ENCODE peak calls at places on chromosome 17, in six cellular contexts. Q is H1, X is HepG2, P is K562, J is HCT116, K is GM12878. N is an unnamed sample.

GRCh38 chr17:65278050-65278819 is 141.1 kb downstream of the RGS9 start:
- DNase-seq in K (no peak), Q (peak; percentile 78), P (peak; percentile 50), X (peak; percentile 70), J (peak; percentile 57), N (peak; percentile 54)

GRCh38 chr17:59155439-59156177 is at the start of gene PRR11:
- DNase-seq in K (no peak), X (peak; percentile 100), J (peak; percentile 100), P (peak; percentile 98), Q (peak; percentile 80), N (peak; percentile 97)

GRCh38 chr17:67054608-67055007 is 10.3 kb downstream of the CACNG1 start:
- DNase-seq in J (no peak), K (no peak), P (no peak), X (no peak), Q (no peak), N (no peak)

GRCh38 chr17:41287050-41287449 is 11.6 kb downstream of the KRTAP9-7 start:
- DNase-seq in X (peak; percentile 0), J (no peak), P (no peak), Q (no peak), K (no peak), N (no peak)

GRCh38 chr17:17554266-17554665 is 37.2 kb downstream of the PEMT start:
- DNase-seq in Q (no peak), X (no peak), J (no peak), K (no peak), P (no peak), N (no peak)

GRCh38 chr17:48842746-48843145 is 11.9 kb downstream of the CALCOCO2 start:
- DNase-seq in P (no peak), Q (no peak), J (no peak), X (no peak), K (no peak), N (no peak)

GRCh38 chr17:42920106-42920900 is 19.7 kb downstream of the G6PC1 start:
- DNase-seq in X (peak; percentile 63), P (no peak), J (no peak), Q (no peak), K (no peak), N (no peak)

GRCh38 chr17:77836557-77837041 is 121.9 kb upstream of the TNRC6C start:
- DNase-seq in K (no peak), P (no peak), Q (no peak), J (peak; percentile 65), X (no peak), N (no peak)

GRCh38 chr17:8186787-8187516 is 3.0 kb downstream of the BORCS6 start:
- DNase-seq in X (peak; percentile 89), Q (peak; percentile 100), J (peak; percentile 94), P (peak; percentile 92), K (peak; percentile 97), N (peak; percentile 85)

GRCh38 chr17:50541402-50541915 is 5.5 kb upstream of the SPATA20 start:
- DNase-seq in J (no peak), Q (no peak), X (no peak), P (no peak), K (no peak), N (no peak)

GRCh38 chr17:17933775-17934174 is 38.4 kb downstream of the TOM1L2 start:
- DNase-seq in J (no peak), Q (no peak), P (no peak), K (no peak), X (no peak), N (no peak)

GRCh38 chr17:42979511-42980273 is at the start of gene PTGES3L:
- DNase-seq in K (no peak), Q (peak; percentile 67), J (no peak), P (peak; percentile 81), X (peak; percentile 88), N (no peak)

GRCh38 chr17:44636562-44636961 is 19.7 kb upstream of the MEIOC start:
- DNase-seq in J (peak; percentile 13), K (no peak), X (peak; percentile 16), Q (no peak), P (no peak), N (no peak)

GRCh38 chr17:43701318-43701743 is 39.6 kb upstream of the MEOX1 start:
- DNase-seq in P (no peak), Q (no peak), K (peak; percentile 45), J (no peak), X (no peak), N (no peak)

GRCh38 chr17:55265434-55266021 is 768 bp downstream of the HLF start:
- DNase-seq in X (no peak), K (no peak), Q (peak; percentile 52), J (no peak), P (no peak), N (no peak)

GRCh38 chr17:8935194-8935593 is 30.3 kb downstream of the PIK3R5 start:
- DNase-seq in X (no peak), J (no peak), Q (no peak), K (no peak), P (no peak), N (no peak)

GRCh38 chr17:1713878-1714487 is 3.8 kb upstream of the TLCD2 start:
- DNase-seq in P (peak; percentile 56), J (peak; percentile 64), Q (peak; percentile 78), X (peak; percentile 75), K (no peak), N (no peak)

GRCh38 chr17:76789235-76789788 is 51.4 kb downstream of the MFSD11 start:
- DNase-seq in J (no peak), X (no peak), Q (no peak), P (peak; percentile 82), K (no peak), N (no peak)

GRCh38 chr17:78879679-78880186 is 23.3 kb downstream of the CEP295NL start:
- DNase-seq in K (no peak), P (peak; percentile 20), Q (no peak), X (no peak), J (no peak), N (no peak)

GRCh38 chr17:82271401-82271800 is 2.1 kb downstream of the CSNK1D start:
- DNase-seq in Q (no peak), K (no peak), P (no peak), X (no peak), J (no peak), N (no peak)

GRCh38 chr17:82270651-82271050 is 2.8 kb downstream of the CSNK1D start:
- DNase-seq in K (no peak), P (no peak), X (no peak), J (no peak), Q (no peak), N (no peak)

GRCh38 chr17:82267575-82268379 is 5.7 kb downstream of the CSNK1D start:
- DNase-seq in K (no peak), J (no peak), Q (no peak), X (peak; percentile 99), P (peak; percentile 83), N (no peak)

GRCh38 chr17:82269138-82269881 is 4.2 kb downstream of the CSNK1D start:
- DNase-seq in K (no peak), J (no peak), X (no peak), P (no peak), Q (no peak), N (no peak)

DNA sequence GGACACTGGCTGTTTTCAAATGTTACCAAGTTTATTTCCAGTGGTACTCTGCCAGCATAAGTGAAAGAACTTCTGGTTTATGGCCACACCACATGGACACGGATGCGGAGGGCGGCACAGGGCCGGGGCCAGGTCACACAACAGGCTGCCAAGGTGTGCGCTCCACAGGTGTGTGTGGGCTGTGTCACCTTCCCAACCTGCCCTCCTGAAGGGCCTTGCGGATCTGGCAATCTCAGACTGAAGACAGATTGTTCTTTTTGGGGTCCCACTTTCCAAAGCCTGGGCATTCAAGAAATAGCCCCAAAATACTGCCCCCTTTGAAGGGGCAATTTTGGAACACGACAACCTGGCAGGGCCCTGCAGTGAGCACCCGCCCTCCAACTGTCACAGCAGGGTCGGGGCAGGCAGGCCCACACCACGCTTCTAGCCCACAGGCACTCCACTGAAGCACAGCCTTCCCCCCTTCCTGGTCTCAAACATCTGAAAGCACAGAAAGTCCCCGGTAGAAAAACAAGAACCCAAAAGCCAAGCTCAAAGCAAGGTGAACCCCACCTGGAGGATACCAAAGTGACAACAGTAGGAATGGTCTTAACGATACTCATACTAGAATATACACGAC is 3.5 kb downstream of the CSNK1D start:
- DNase-seq in X (no peak), Q (no peak), P (no peak), K (no peak), J (no peak), N (no peak)
- H3K4me1 ChIP-seq in X (peaks cover 83% of the 10 kb centered on the region), Q (peaks cover 4% of the 10 kb centered on the region), P (peaks cover 74% of the 10 kb centered on the region), K (peaks cover 12% of the 10 kb centered on the region), J (peaks cover 30% of the 10 kb centered on the region), N (peaks cover 28% of the 10 kb centered on the region)

GRCh38 chr17:57915980-57916757 is 39.0 kb downstream of the CUEDC1 start:
- DNase-seq in J (no peak), Q (peak; percentile 72), K (no peak), P (no peak), X (no peak), N (no peak)

GRCh38 chr17:57913576-57914273 is 41.5 kb downstream of the CUEDC1 start:
- DNase-seq in K (no peak), P (no peak), J (no peak), Q (no peak), X (no peak), N (no peak)

GRCh38 chr17:57915532-57915931 is 39.7 kb downstream of the CUEDC1 start:
- DNase-seq in Q (no peak), X (no peak), J (no peak), K (no peak), P (no peak), N (no peak)

GRCh38 chr17:57911834-57912673 is 43.2 kb downstream of the CUEDC1 start:
- DNase-seq in X (peak; percentile 86), P (no peak), J (peak; percentile 87), Q (no peak), K (no peak), N (no peak)

DNA sequence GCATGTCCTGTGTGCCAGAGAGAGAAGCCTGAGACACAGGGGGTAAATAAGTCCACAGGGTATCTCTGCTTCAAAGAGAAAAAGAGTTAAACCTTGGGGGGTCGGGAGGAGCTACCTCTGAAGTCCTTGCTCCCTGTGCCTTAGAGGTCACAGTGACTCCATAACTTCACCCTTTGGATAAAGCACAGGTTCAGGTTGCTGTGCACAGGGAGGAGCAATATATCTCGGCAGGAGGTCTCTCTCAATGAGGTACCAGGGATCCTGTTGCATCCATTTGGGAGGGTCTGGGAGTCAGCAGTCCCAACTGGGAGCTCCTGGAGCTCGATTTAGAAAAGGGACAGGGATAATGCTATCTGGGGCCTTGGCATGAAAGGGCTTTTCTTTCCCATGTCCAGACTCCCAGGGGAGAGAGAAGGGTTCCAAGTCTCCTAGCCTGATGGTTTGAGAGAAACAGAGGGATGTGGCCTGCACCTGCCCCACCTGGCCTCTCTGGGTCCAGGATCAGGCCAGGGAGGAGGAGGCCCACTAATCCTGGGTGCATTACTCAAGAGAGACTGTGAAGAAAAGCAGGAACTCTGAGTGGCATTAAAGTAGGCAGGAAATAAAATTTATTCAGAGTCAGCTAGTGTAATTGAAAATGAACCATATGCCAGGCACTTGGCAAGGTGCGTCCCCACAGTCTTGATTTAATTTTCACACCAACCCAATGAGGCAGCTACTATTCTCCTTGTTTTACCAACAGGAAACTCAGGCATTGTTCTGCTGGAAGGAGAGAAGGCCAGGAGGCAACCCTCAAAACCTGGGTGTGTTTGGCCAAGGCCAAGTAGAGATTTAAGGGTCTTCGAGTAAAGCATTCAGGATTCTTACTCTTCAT is 40.7 kb downstream of the CUEDC1 start:
- DNase-seq in K (no peak), P (no peak), J (no peak), X (no peak), Q (no peak), N (no peak)
- H3K9ac ChIP-seq in K (no peak overlapping the region), P (no peak overlapping the region), J (no peak overlapping the region), X (no peak overlapping the region), Q (no peak overlapping the region), N (no peak overlapping the region)

GRCh38 chr17:57666198-57666870 is 78.8 kb downstream of the CCDC182 start:
- DNase-seq in X (no peak), K (no peak), Q (peak; percentile 34), P (no peak), J (no peak), N (no peak)
- TF ChIP-seq ZNF274 in X (no peak), K (no peak), Q (no peak), P (no peak), J (no peak), N (no peak)

GRCh38 chr17:63989622-63990345 is 8.4 kb upstream of the PRR29 start:
- DNase-seq in K (no peak), Q (no peak), X (no peak), J (no peak), P (no peak), N (no peak)
- H3K4me1 ChIP-seq in K (no peaks in the 10 kb centered on the region), Q (peaks cover 6% of the 10 kb centered on the region), X (peaks cover 27% of the 10 kb centered on the region), J (peaks cover 7% of the 10 kb centered on the region), P (peaks cover 34% of the 10 kb centered on the region), N (peaks cover 36% of the 10 kb centered on the region)